ENCODE peak calls at places on chromosome 1, in six cellular contexts. One of them, this sample, is unnamed.

GRCh38 chr1:160219062-160219929 is 14.1 kb downstream of the PEA15 start:
- DNase-seq in NCI-H2081: no peak
- DNase-seq in erythroblast: peak
- DNase-seq in NCI-H446: no peak
- DNase-seq in thyroid gland: peak
- DNase-seq in GM20000: no peak
- DNase-seq in this sample: peak

GRCh38 chr1:212967767-212968166 is 17.4 kb downstream of the VASH2 start:
- DNase-seq in NCI-H2081: no peak
- DNase-seq in erythroblast: peak
- DNase-seq in NCI-H446: peak
- DNase-seq in thyroid gland: no peak
- DNase-seq in GM20000: no peak
- DNase-seq in this sample: no peak

GRCh38 chr1:165376041-165376810 is 19.7 kb upstream of the LMX1A start:
- DNase-seq in NCI-H2081: no peak
- DNase-seq in erythroblast: peak
- DNase-seq in NCI-H446: peak
- DNase-seq in thyroid gland: peak
- DNase-seq in GM20000: peak
- DNase-seq in this sample: peak

GRCh38 chr1:227219715-227220292 is 98.5 kb downstream of the CDC42BPA start:
- DNase-seq in NCI-H2081: no peak
- DNase-seq in erythroblast: peak
- DNase-seq in NCI-H446: no peak
- DNase-seq in thyroid gland: peak
- DNase-seq in GM20000: no peak
- DNase-seq in this sample: no peak

GRCh38 chr1:3304255-3304654 is 150.2 kb upstream of the ARHGEF16 start:
- DNase-seq in NCI-H2081: no peak
- DNase-seq in erythroblast: no peak
- DNase-seq in NCI-H446: no peak
- DNase-seq in thyroid gland: no peak
- DNase-seq in GM20000: no peak
- DNase-seq in this sample: no peak

GRCh38 chr1:200740291-200741212 is 1.9 kb downstream of the CAMSAP2 start:
- DNase-seq in NCI-H2081: no peak
- DNase-seq in erythroblast: no peak
- DNase-seq in NCI-H446: no peak
- DNase-seq in thyroid gland: no peak
- DNase-seq in GM20000: no peak
- DNase-seq in this sample: no peak

GRCh38 chr1:3068400-3069361 is at the start of gene PRDM16:
- DNase-seq in NCI-H2081: no peak
- DNase-seq in erythroblast: peak
- DNase-seq in NCI-H446: no peak
- DNase-seq in thyroid gland: peak
- DNase-seq in GM20000: no peak
- DNase-seq in this sample: no peak

GRCh38 chr1:18482721-18483425 is 2.1 kb downstream of the KLHDC7A start:
- DNase-seq in NCI-H2081: no peak
- DNase-seq in erythroblast: no peak
- DNase-seq in NCI-H446: no peak
- DNase-seq in thyroid gland: no peak
- DNase-seq in GM20000: no peak
- DNase-seq in this sample: no peak

GRCh38 chr1:21882721-21883415 is 54.2 kb downstream of the HSPG2 start:
- DNase-seq in NCI-H2081: no peak
- DNase-seq in erythroblast: no peak
- DNase-seq in NCI-H446: no peak
- DNase-seq in thyroid gland: no peak
- DNase-seq in GM20000: no peak
- DNase-seq in this sample: no peak

GRCh38 chr1:47876587-47876963 is 120.6 kb downstream of the TRABD2B start:
- DNase-seq in NCI-H2081: no peak
- DNase-seq in erythroblast: no peak
- DNase-seq in NCI-H446: no peak
- DNase-seq in thyroid gland: no peak
- DNase-seq in GM20000: no peak
- DNase-seq in this sample: no peak

GRCh38 chr1:162580315-162580714 is 18.8 kb downstream of the UAP1 start:
- DNase-seq in NCI-H2081: no peak
- DNase-seq in erythroblast: no peak
- DNase-seq in NCI-H446: no peak
- DNase-seq in thyroid gland: no peak
- DNase-seq in GM20000: no peak
- DNase-seq in this sample: no peak

GRCh38 chr1:110235181-110235838 is 25.2 kb downstream of the KCNC4 start:
- DNase-seq in NCI-H2081: no peak
- DNase-seq in erythroblast: no peak
- DNase-seq in NCI-H446: peak
- DNase-seq in thyroid gland: no peak
- DNase-seq in GM20000: no peak
- DNase-seq in this sample: no peak

GRCh38 chr1:188127507-188127906 is 1298.8 kb downstream of the PLA2G4A start:
- DNase-seq in NCI-H2081: no peak
- DNase-seq in erythroblast: no peak
- DNase-seq in NCI-H446: no peak
- DNase-seq in thyroid gland: no peak
- DNase-seq in GM20000: no peak
- DNase-seq in this sample: no peak

GRCh38 chr1:24117722-24118409 is 5.9 kb upstream of the MYOM3 start:
- DNase-seq in NCI-H2081: no peak
- DNase-seq in erythroblast: no peak
- DNase-seq in NCI-H446: no peak
- DNase-seq in thyroid gland: no peak
- DNase-seq in GM20000: no peak
- DNase-seq in this sample: no peak